ENCODE peak calls at places on chromosomes 5 and 9, in four cellular contexts. One of them, this sample, is unnamed.

GRCh38 chr5:98742395-98743073 is 30.9 kb upstream of the RGMB start:
- DNase-seq in body of pancreas: no peak
- DNase-seq in GM06990: no peak
- DNase-seq in brain microvascular endothelial cell: no peak
- DNase-seq in this sample: no peak

GRCh38 chr5:158026248-158027031 is 167.5 kb upstream of the CLINT1 start:
- DNase-seq in GM06990: no peak
- DNase-seq in body of pancreas: no peak
- DNase-seq in brain microvascular endothelial cell: no peak
- DNase-seq in this sample: no peak

GRCh38 chr5:79771387-79771786 is 81.8 kb downstream of the CMYA5 start:
- DNase-seq in brain microvascular endothelial cell: peak; percentile 9
- DNase-seq in body of pancreas: no peak
- DNase-seq in GM06990: no peak
- DNase-seq in this sample: no peak

GRCh38 chr5:167614294-167615104 is 676.9 kb upstream of the WWC1 start:
- DNase-seq in brain microvascular endothelial cell: no peak
- DNase-seq in GM06990: no peak
- DNase-seq in body of pancreas: no peak
- DNase-seq in this sample: no peak

GRCh38 chr5:132055808-132056609 is 4.4 kb upstream of the IL3 start:
- DNase-seq in body of pancreas: no peak
- DNase-seq in brain microvascular endothelial cell: no peak
- DNase-seq in GM06990: no peak
- DNase-seq in this sample: no peak

GRCh38 chr5:109911731-109912130 is 222.0 kb downstream of the MAN2A1 start:
- DNase-seq in brain microvascular endothelial cell: peak; percentile 57
- DNase-seq in GM06990: no peak
- DNase-seq in body of pancreas: no peak
- DNase-seq in this sample: no peak

GRCh38 chr9:98075332-98075805 is 18.8 kb downstream of the NANS start:
- DNase-seq in GM06990: no peak
- DNase-seq in brain microvascular endothelial cell: peak; percentile 69
- DNase-seq in body of pancreas: no peak
- DNase-seq in this sample: no peak

GRCh38 chr5:144697847-144698262 is 527.2 kb downstream of the KCTD16 start:
- DNase-seq in body of pancreas: no peak
- DNase-seq in brain microvascular endothelial cell: peak; percentile 91
- DNase-seq in GM06990: no peak
- DNase-seq in this sample: no peak

GRCh38 chr9:112711050-112711689 is 6.7 kb downstream of the INIP start:
- DNase-seq in GM06990: no peak
- DNase-seq in brain microvascular endothelial cell: peak; percentile 45
- DNase-seq in body of pancreas: no peak
- DNase-seq in this sample: no peak

GRCh38 chr9:6229604-6230003 is 14.0 kb downstream of the IL33 start:
- DNase-seq in GM06990: no peak
- DNase-seq in body of pancreas: no peak
- DNase-seq in brain microvascular endothelial cell: peak; percentile 49
- DNase-seq in this sample: no peak

GRCh38 chr9:6229186-6229585 is 13.6 kb downstream of the IL33 start:
- DNase-seq in GM06990: no peak
- DNase-seq in body of pancreas: no peak
- DNase-seq in brain microvascular endothelial cell: no peak
- DNase-seq in this sample: no peak

GRCh38 chr9:6226696-6227095 is 11.1 kb downstream of the IL33 start:
- DNase-seq in body of pancreas: peak; percentile 30
- DNase-seq in GM06990: no peak
- DNase-seq in brain microvascular endothelial cell: peak; percentile 70
- DNase-seq in this sample: no peak

GRCh38 chr9:6219981-6220380 is 4.4 kb downstream of the IL33 start:
- DNase-seq in brain microvascular endothelial cell: no peak
- DNase-seq in body of pancreas: no peak
- DNase-seq in GM06990: no peak
- DNase-seq in this sample: no peak

GRCh38 chr9:6224393-6225154 is 9.0 kb downstream of the IL33 start:
- DNase-seq in GM06990: no peak
- DNase-seq in body of pancreas: no peak
- DNase-seq in brain microvascular endothelial cell: no peak
- DNase-seq in this sample: no peak
- TF ChIP-seq CTCF in GM06990: no peak
- TF ChIP-seq CTCF in body of pancreas: no peak
- TF ChIP-seq CTCF in brain microvascular endothelial cell: no peak
- TF ChIP-seq CTCF in this sample: no peak

GRCh38 chr9:5631021-5631420 is 2.1 kb downstream of the RIC1 start:
- DNase-seq in body of pancreas: no peak
- DNase-seq in brain microvascular endothelial cell: no peak
- DNase-seq in GM06990: no peak
- DNase-seq in this sample: no peak
- H3K4me3 ChIP-seq in body of pancreas: no peak overlapping the region
- H3K4me3 ChIP-seq in brain microvascular endothelial cell: peak overlapping the region; percentile 9
- H3K4me3 ChIP-seq in GM06990: peak overlapping the region; percentile 95
- H3K4me3 ChIP-seq in this sample: peak overlapping the region; percentile 52

GRCh38 chr9:37369671-37370070 is 52.8 kb upstream of the GRHPR start:
- DNase-seq in body of pancreas: no peak
- DNase-seq in brain microvascular endothelial cell: no peak
- DNase-seq in GM06990: peak; percentile 81
- DNase-seq in this sample: no peak

GRCh38 chr9:37363124-37363523 is 59.4 kb upstream of the GRHPR start:
- DNase-seq in body of pancreas: no peak
- DNase-seq in GM06990: no peak
- DNase-seq in brain microvascular endothelial cell: no peak
- DNase-seq in this sample: no peak

GRCh38 chr9:37362430-37362829 is 60.1 kb upstream of the GRHPR start:
- DNase-seq in body of pancreas: no peak
- DNase-seq in GM06990: no peak
- DNase-seq in brain microvascular endothelial cell: no peak
- DNase-seq in this sample: no peak

GRCh38 chr9:37364136-37364535 is 58.4 kb upstream of the GRHPR start:
- DNase-seq in body of pancreas: no peak
- DNase-seq in brain microvascular endothelial cell: no peak
- DNase-seq in GM06990: no peak
- DNase-seq in this sample: no peak

DNA sequence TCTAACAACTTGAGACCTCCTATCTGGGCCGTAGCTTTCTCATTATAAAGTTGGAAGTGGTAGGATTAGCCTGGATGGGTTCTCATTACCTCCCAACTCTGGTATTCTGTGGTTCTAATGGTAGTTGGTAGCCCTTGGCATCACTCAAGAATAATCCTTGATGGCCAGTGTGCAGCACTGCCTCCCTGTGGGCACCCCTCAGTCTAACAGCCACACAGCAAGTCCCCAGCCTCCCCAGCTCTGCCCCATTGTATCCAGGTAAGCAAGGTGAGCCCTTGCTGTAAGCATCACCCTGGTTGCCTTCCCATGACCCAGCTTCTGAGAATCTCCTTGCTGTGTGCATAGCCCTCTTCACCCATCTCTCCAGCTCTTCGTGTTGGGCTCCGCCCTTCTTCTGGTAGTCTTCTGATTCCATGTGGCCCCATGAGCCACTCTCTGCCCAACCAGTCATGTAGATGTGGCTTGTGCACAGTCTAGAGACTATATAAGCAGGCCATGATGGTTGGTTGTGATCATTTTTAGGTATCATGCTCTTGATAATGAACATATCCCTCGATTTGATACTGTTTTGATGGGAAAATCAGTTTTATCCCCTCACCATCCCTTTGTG is 57.6 kb upstream of the GRHPR start:
- DNase-seq in brain microvascular endothelial cell: no peak
- DNase-seq in GM06990: no peak
- DNase-seq in body of pancreas: peak; percentile 29
- DNase-seq in this sample: no peak
- TF ChIP-seq CTCF in brain microvascular endothelial cell: peak; percentile 48
- TF ChIP-seq CTCF in GM06990: peak; percentile 56
- TF ChIP-seq CTCF in body of pancreas: no peak
- TF ChIP-seq CTCF in this sample: peak; percentile 70

GRCh38 chr5:81078930-81079329 is 118.8 kb downstream of the RASGRF2 start:
- DNase-seq in brain microvascular endothelial cell: no peak
- DNase-seq in body of pancreas: no peak
- DNase-seq in GM06990: no peak
- DNase-seq in this sample: no peak

GRCh38 chr5:81080809-81081460 is 120.8 kb downstream of the RASGRF2 start:
- DNase-seq in body of pancreas: no peak
- DNase-seq in brain microvascular endothelial cell: no peak
- DNase-seq in GM06990: no peak
- DNase-seq in this sample: no peak

GRCh38 chr5:81086881-81087281 is 126.7 kb downstream of the RASGRF2 start:
- DNase-seq in body of pancreas: no peak
- DNase-seq in brain microvascular endothelial cell: no peak
- DNase-seq in GM06990: no peak
- DNase-seq in this sample: no peak

GRCh38 chr5:81077105-81077504 is 116.9 kb downstream of the RASGRF2 start:
- DNase-seq in brain microvascular endothelial cell: no peak
- DNase-seq in body of pancreas: no peak
- DNase-seq in GM06990: no peak
- DNase-seq in this sample: no peak

GRCh38 chr5:81081461-81081835 is 121.3 kb downstream of the RASGRF2 start:
- DNase-seq in GM06990: no peak
- DNase-seq in brain microvascular endothelial cell: no peak
- DNase-seq in body of pancreas: no peak
- DNase-seq in this sample: no peak
- H3K4me3 ChIP-seq in GM06990: no peak overlapping the region
- H3K4me3 ChIP-seq in brain microvascular endothelial cell: no peak overlapping the region
- H3K4me3 ChIP-seq in body of pancreas: no peak overlapping the region
- H3K4me3 ChIP-seq in this sample: no peak overlapping the region

GRCh38 chr5:35813456-35813855 is 43.2 kb upstream of the IL7R start:
- DNase-seq in body of pancreas: no peak
- DNase-seq in brain microvascular endothelial cell: no peak
- DNase-seq in GM06990: no peak
- DNase-seq in this sample: no peak

GRCh38 chr5:35816881-35817521 is 39.7 kb upstream of the IL7R start:
- DNase-seq in body of pancreas: no peak
- DNase-seq in GM06990: no peak
- DNase-seq in brain microvascular endothelial cell: no peak
- DNase-seq in this sample: no peak

GRCh38 chr5:35819026-35819425 is 37.7 kb upstream of the IL7R start:
- DNase-seq in GM06990: no peak
- DNase-seq in brain microvascular endothelial cell: no peak
- DNase-seq in body of pancreas: no peak
- DNase-seq in this sample: no peak

GRCh38 chr5:35811108-35811741 is 45.5 kb upstream of the IL7R start:
- DNase-seq in brain microvascular endothelial cell: no peak
- DNase-seq in GM06990: peak; percentile 30
- DNase-seq in body of pancreas: no peak
- DNase-seq in this sample: no peak

GRCh38 chr5:35815089-35815936 is 41.4 kb upstream of the IL7R start:
- DNase-seq in brain microvascular endothelial cell: peak; percentile 34
- DNase-seq in body of pancreas: no peak
- DNase-seq in GM06990: no peak
- DNase-seq in this sample: no peak
- TF ChIP-seq CTCF in brain microvascular endothelial cell: peak; percentile 51
- TF ChIP-seq CTCF in body of pancreas: no peak
- TF ChIP-seq CTCF in GM06990: peak; percentile 51
- TF ChIP-seq CTCF in this sample: peak; percentile 31

DNA sequence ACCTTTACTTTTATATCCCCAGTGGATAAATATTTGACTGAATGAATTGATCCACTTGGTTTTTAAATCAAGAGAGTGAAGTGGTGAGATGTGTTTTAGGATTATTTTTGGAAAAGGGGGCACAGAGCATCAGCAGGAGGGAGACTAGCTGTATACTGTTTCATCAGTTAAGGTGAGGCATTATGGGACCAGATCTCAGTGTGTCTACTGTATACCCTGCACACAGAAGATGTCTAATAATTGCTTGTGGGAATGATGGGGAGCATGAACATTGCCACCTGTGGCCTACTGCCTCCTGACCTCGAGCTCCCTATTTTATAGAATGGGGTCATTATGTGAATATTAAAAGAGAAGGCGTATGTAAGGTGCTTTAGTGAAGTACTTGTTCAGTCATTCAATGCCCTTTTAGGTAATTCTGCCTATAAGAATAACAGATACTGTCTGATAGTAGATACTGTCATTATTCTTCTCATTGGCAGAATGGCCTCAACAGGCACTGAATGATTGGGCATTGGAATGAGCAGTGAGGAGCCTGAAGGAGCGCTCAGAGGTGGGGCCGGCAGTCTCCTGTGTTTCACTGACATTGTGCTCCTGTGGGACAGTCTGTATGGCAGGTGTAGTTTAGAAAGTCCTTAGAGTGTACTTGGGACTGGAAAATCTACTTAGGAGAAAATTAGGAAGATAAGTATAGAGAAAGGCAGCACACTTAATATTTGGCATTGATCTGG is 47.4 kb upstream of the FAM120AOS start:
- DNase-seq in brain microvascular endothelial cell: no peak
- DNase-seq in GM06990: no peak
- DNase-seq in body of pancreas: no peak
- DNase-seq in this sample: no peak
- H3K4me3 ChIP-seq in brain microvascular endothelial cell: no peak overlapping the region
- H3K4me3 ChIP-seq in GM06990: no peak overlapping the region
- H3K4me3 ChIP-seq in body of pancreas: no peak overlapping the region
- H3K4me3 ChIP-seq in this sample: no peak overlapping the region

GRCh38 chr9:36817160-36817834 is 216.8 kb downstream of the PAX5 start:
- DNase-seq in body of pancreas: no peak
- DNase-seq in GM06990: no peak
- DNase-seq in brain microvascular endothelial cell: no peak
- DNase-seq in this sample: no peak

GRCh38 chr9:36823466-36823865 is 210.6 kb downstream of the PAX5 start:
- DNase-seq in GM06990: no peak
- DNase-seq in brain microvascular endothelial cell: no peak
- DNase-seq in body of pancreas: no peak
- DNase-seq in this sample: no peak

GRCh38 chr9:36818965-36819870 is 214.8 kb downstream of the PAX5 start:
- DNase-seq in body of pancreas: no peak
- DNase-seq in brain microvascular endothelial cell: no peak
- DNase-seq in GM06990: no peak
- DNase-seq in this sample: no peak

GRCh38 chr9:36818242-36818938 is 215.7 kb downstream of the PAX5 start:
- DNase-seq in body of pancreas: no peak
- DNase-seq in GM06990: no peak
- DNase-seq in brain microvascular endothelial cell: no peak
- DNase-seq in this sample: no peak

GRCh38 chr9:36820392-36820861 is 213.6 kb downstream of the PAX5 start:
- DNase-seq in body of pancreas: no peak
- DNase-seq in GM06990: no peak
- DNase-seq in brain microvascular endothelial cell: no peak
- DNase-seq in this sample: no peak
- TF ChIP-seq CTCF in body of pancreas: no peak
- TF ChIP-seq CTCF in GM06990: no peak
- TF ChIP-seq CTCF in brain microvascular endothelial cell: no peak
- TF ChIP-seq CTCF in this sample: no peak

GRCh38 chr9:89744255-89744648 is 139.4 kb downstream of the GADD45G start:
- DNase-seq in body of pancreas: no peak
- DNase-seq in GM06990: no peak
- DNase-seq in brain microvascular endothelial cell: no peak
- DNase-seq in this sample: no peak

GRCh38 chr9:89744730-89745129 is 139.9 kb downstream of the GADD45G start:
- DNase-seq in body of pancreas: no peak
- DNase-seq in GM06990: no peak
- DNase-seq in brain microvascular endothelial cell: no peak
- DNase-seq in this sample: no peak

GRCh38 chr9:89743576-89744254 is 138.9 kb downstream of the GADD45G start:
- DNase-seq in GM06990: peak; percentile 46
- DNase-seq in body of pancreas: no peak
- DNase-seq in brain microvascular endothelial cell: no peak
- DNase-seq in this sample: peak; percentile 24

GRCh38 chr9:89742660-89743059 is 137.8 kb downstream of the GADD45G start:
- DNase-seq in brain microvascular endothelial cell: no peak
- DNase-seq in body of pancreas: no peak
- DNase-seq in GM06990: peak; percentile 20
- DNase-seq in this sample: no peak

GRCh38 chr9:89743216-89743575 is 138.4 kb downstream of the GADD45G start:
- DNase-seq in brain microvascular endothelial cell: no peak
- DNase-seq in GM06990: peak; percentile 60
- DNase-seq in body of pancreas: no peak
- DNase-seq in this sample: peak; percentile 19
- H3K4me3 ChIP-seq in brain microvascular endothelial cell: no peak overlapping the region
- H3K4me3 ChIP-seq in GM06990: no peak overlapping the region
- H3K4me3 ChIP-seq in body of pancreas: no peak overlapping the region
- H3K4me3 ChIP-seq in this sample: no peak overlapping the region

This sample was measured in GM12864.